ENCODE peak calls at places on chromosomes 13 and 19, in seven cellular contexts. C, B, M, I, L, R and K are unnamed samples.
A peak's percentile ranks its signal among the peaks of the same experiment; 100 is the strongest.

GRCh38 chr13:113442354-113442984 is 10.8 kb downstream of the ADPRHL1 start:
- DNase-seq in C (no peak), B (no peak), M (no peak), I (no peak), L (peak; percentile 3), R (no peak), K (no peak)

GRCh38 chr13:51241720-51242119 is 19.5 kb downstream of the FAM124A start:
- DNase-seq in C (no peak), B (peak; percentile 83), M (no peak), I (no peak), L (no peak), R (no peak), K (no peak)

GRCh38 chr19:4113398-4114088 is 10.4 kb downstream of the MAP2K2 start:
- DNase-seq in C (no peak), B (no peak), M (no peak), I (no peak), L (no peak), R (no peak), K (no peak)

GRCh38 chr13:64397699-64398098 is 2832.4 kb downstream of the PCDH9 start:
- DNase-seq in C (no peak), B (peak; percentile 3), M (peak; percentile 10), I (no peak), L (no peak), R (no peak), K (no peak)

GRCh38 chr19:29478578-29479565 is 46.9 kb upstream of the VSTM2B start:
- DNase-seq in C (no peak), B (no peak), M (no peak), I (no peak), L (no peak), R (peak; percentile 58), K (no peak)

GRCh38 chr19:45402469-45403070 is 2.3 kb downstream of the PPP1R13L start:
- DNase-seq in C (no peak), B (no peak), M (no peak), I (peak; percentile 75), L (no peak), R (peak; percentile 82), K (peak; percentile 35)

GRCh38 chr13:108610517-108610916 is 18.9 kb upstream of the MYO16 start:
- DNase-seq in C (no peak), B (no peak), M (no peak), I (no peak), L (no peak), R (no peak), K (no peak)

GRCh38 chr19:55112781-55113569 is 4.5 kb downstream of the PPP1R12C start:
- DNase-seq in C (no peak), B (no peak), M (no peak), I (no peak), L (no peak), R (peak; percentile 36), K (no peak)

GRCh38 chr13:99386495-99386894 is 79.3 kb upstream of the GPR183 start:
- DNase-seq in C (no peak), B (no peak), M (no peak), I (no peak), L (no peak), R (no peak), K (no peak)

GRCh38 chr13:38804536-38804935 is 117.7 kb downstream of the FREM2 start:
- DNase-seq in C (no peak), B (peak; percentile 17), M (peak; percentile 66), I (no peak), L (no peak), R (no peak), K (no peak)
- H3K27ac ChIP-seq in C (no peak overlapping the region), B (no peak overlapping the region), M (no peak overlapping the region), I (no peak overlapping the region), L (no peak overlapping the region), R (no peak overlapping the region), K (no peak overlapping the region)

GRCh38 chr19:38221919-38222828 is 1.8 kb downstream of the DPF1 start:
- DNase-seq in C (no peak), B (no peak), M (no peak), I (no peak), L (no peak), R (no peak), K (no peak)

GRCh38 chr19:38223119-38223523 is 901 bp downstream of the DPF1 start:
- DNase-seq in C (no peak), B (no peak), M (no peak), I (no peak), L (no peak), R (no peak), K (no peak)

GRCh38 chr19:38223617-38224013 is 407 bp downstream of the DPF1 start:
- DNase-seq in C (no peak), B (no peak), M (no peak), I (no peak), L (no peak), R (no peak), K (no peak)

GRCh38 chr19:38219221-38219620 is 4.8 kb downstream of the DPF1 start:
- DNase-seq in C (no peak), B (no peak), M (no peak), I (no peak), L (no peak), R (no peak), K (no peak)

GRCh38 chr19:38221421-38221820 is 2.6 kb downstream of the DPF1 start:
- DNase-seq in C (no peak), B (no peak), M (no peak), I (no peak), L (no peak), R (no peak), K (no peak)
- H3K27me3 ChIP-seq in C (no peaks in the 10 kb centered on the region), B (no peaks in the 10 kb centered on the region), M (no peaks in the 10 kb centered on the region), I (peaks cover 15% of the 10 kb centered on the region), L (no peaks in the 10 kb centered on the region), R (peaks cover 4% of the 10 kb centered on the region), K (peaks cover 67% of the 10 kb centered on the region)

DNA sequence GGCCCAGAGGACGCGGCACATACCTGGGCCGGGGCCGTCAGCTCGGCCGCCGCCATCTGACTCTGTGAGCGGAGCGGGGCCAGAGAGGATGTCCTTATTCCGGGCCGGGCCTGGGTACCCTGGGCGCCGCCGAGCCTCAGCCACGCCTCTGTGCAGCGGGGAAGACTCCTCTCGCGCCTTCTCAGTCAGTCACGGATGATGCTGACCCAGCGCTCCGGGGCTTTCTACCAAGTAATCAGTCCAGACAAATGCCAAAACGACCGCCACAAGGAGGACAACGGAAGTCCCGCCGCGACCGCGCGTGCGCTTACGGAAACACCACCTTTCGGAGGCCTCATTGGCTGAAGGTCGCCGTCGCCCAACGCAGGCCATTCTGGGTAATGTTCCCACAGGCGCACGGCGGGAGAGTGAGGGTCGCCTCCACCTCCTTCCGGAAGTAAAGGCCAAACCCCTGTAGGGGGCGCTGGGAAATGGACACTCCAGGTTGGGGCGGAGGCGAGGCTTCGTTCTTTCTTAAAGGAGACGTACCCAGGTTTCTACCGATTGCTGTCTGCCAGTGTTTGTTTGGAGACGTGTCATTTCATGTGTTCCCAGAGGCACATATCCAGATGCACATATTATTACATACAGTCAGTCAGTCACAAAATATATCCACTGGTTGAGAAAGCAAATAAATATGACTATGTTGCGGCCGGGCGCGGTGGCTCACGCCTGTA is at the start of gene ZNF256:
- DNase-seq in C (peak; percentile 74), B (peak; percentile 96), M (peak; percentile 93), I (peak; percentile 95), L (peak; percentile 96), R (peak; percentile 98), K (peak; percentile 84)
- H3K9me3 ChIP-seq in C (peaks cover 86% of the 10 kb centered on the region), B (no peaks in the 10 kb centered on the region), M (peaks cover 31% of the 10 kb centered on the region), I (peaks cover 9% of the 10 kb centered on the region), L (peaks cover 41% of the 10 kb centered on the region), R (no peaks in the 10 kb centered on the region), K (peaks cover 40% of the 10 kb centered on the region)

DNA sequence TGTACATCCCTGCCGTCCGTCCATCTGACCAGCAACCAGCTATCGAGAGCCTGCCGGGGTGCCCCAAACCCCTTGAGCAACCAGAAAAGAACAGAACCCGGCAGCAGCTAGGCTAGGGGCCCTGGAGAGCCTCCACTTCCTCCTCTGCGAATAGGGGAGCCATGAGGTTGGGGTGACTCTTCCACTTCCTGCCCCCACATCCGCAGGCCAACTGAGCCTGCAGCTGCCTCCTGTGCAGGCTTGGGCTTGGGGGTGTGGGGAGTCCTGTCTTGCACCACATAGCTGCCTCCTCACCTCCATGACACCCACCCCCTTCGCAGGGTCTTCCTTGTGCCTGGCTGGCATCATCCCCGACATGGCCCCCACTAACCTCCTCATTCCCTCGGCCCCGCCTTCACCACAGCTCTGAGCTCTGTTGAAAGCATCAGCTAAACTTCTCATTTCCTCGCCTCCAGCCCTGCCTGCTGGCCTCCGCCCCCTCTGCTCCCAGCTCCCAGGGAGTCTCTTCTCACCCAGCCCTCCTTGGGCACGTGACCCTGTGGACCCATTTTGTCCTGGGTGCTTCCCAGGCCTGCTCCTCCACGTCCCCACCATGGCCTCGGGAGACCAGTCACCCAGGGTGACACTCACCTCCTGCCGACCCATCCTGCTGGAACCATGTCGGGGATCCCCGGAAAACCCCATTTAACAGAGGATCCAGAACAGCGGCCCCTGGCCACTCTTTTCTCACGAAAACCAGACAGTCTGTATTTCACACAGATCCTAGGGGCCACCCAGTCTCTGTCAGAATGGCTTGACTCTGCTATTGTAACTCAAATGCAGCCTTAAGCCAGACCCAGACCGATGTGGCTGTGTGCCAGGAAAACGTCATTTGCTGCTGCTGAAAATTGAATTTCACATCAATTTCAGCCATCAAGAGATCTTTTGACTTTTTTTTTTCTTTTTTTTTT is 50.4 kb downstream of the MYO9B start:
- DNase-seq in C (no peak), B (peak; percentile 46), M (no peak), I (peak; percentile 59), L (peak; percentile 94), R (no peak), K (peak; percentile 73)
- H3K27ac ChIP-seq in C (peak overlapping the region; percentile 78), B (peak overlapping the region; percentile 84), M (peak overlapping the region; percentile 44), I (peak overlapping the region; percentile 93), L (peak overlapping the region; percentile 89), R (peak overlapping the region; percentile 46), K (peak overlapping the region; percentile 86)

GRCh38 chr13:112078879-112079526 is 12.1 kb downstream of the SOX1 start:
- DNase-seq in C (no peak), B (no peak), M (no peak), I (no peak), L (peak; percentile 2), R (no peak), K (no peak)
- H3K27me3 ChIP-seq in C (no peaks in the 10 kb centered on the region), B (peaks cover 3% of the 10 kb centered on the region), M (peaks cover 19% of the 10 kb centered on the region), I (peaks cover 26% of the 10 kb centered on the region), L (no peaks in the 10 kb centered on the region), R (peaks cover 66% of the 10 kb centered on the region), K (peaks cover 56% of the 10 kb centered on the region)

DNA sequence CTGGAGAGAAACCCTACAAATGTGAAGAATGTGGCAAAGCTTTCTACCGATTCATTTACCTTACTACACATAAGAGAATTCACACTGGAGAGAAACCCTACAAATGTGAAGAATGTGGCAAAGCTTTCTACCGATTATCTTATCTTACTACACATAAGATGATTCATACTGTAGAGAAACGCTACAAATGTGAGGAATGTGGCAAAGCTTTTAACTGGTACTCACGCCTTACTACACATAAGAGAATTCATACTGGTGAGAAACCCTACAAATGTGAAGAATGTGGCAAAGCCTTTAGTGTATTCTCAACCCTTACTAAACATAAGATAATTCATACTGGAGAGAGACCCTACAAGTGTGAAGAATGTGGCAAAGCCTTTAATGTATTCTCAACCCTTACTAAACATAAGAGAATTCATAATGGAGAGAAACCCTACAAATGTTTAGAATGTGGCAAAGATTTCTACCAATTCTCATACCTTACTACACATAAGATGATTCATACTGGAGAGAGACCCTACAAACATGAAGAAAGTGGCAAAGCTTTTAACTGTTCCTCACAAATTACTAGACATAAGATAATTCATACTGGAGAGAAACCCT is 12.9 kb upstream of the ZNF493 start:
- DNase-seq in C (no peak), B (no peak), M (no peak), I (no peak), L (no peak), R (no peak), K (no peak)
- H3K9me3 ChIP-seq in C (peaks cover 97% of the 10 kb centered on the region), B (no peaks in the 10 kb centered on the region), M (peaks cover 20% of the 10 kb centered on the region), I (peaks cover 5% of the 10 kb centered on the region), L (peaks cover 54% of the 10 kb centered on the region), R (peaks cover 81% of the 10 kb centered on the region), K (peaks cover 91% of the 10 kb centered on the region)